ENCODE peak calls at places on chromosome 9, in four cellular contexts. E is fibroblast of mammary gland, U is AG10803, P is body of pancreas. Q is an unnamed sample.

GRCh38 chr9:115033800-115034199 is 84.2 kb downstream of the TNC start:
- DNase-seq in E (no peak), U (no peak), P (no peak), Q (no peak)

GRCh38 chr9:108684288-108685025 is 171.3 kb downstream of the ACTL7B start:
- DNase-seq in E (no peak), U (no peak), P (no peak), Q (no peak)

GRCh38 chr9:108889649-108890067 is 27.6 kb downstream of the ACTL7A start:
- DNase-seq in E (peak; percentile 46), U (peak; percentile 37), P (no peak), Q (peak; percentile 48)

GRCh38 chr9:76900884-76901440 is 5.0 kb downstream of the PRUNE2 start:
- DNase-seq in E (no peak), U (no peak), P (no peak), Q (no peak)

GRCh38 chr9:116271307-116271706 is 117.7 kb downstream of the PAPPA start:
- DNase-seq in E (no peak), U (no peak), P (no peak), Q (peak; percentile 65)

GRCh38 chr9:95081998-95082397 is 235.5 kb downstream of the FANCC start:
- DNase-seq in E (no peak), U (no peak), P (no peak), Q (no peak)

GRCh38 chr9:124353811-124354274 is 61.4 kb downstream of the PSMB7 start:
- DNase-seq in E (peak; percentile 68), U (peak; percentile 85), P (no peak), Q (peak; percentile 21)

GRCh38 chr9:11893331-11893730 is 799.9 kb upstream of the TYRP1 start:
- DNase-seq in E (peak; percentile 63), U (peak; percentile 61), P (no peak), Q (no peak)

GRCh38 chr9:16304301-16304700 is 566.2 kb downstream of the BNC2 start:
- DNase-seq in E (no peak), U (no peak), P (no peak), Q (no peak)

GRCh38 chr9:129079829-129080228 is 1.1 kb upstream of the DOLPP1 start:
- DNase-seq in E (no peak), U (no peak), P (no peak), Q (no peak)
- H3K4me3 ChIP-seq in E (no peak overlapping the region), U (peak overlapping the region; percentile 86), P (no peak overlapping the region), Q (no peak overlapping the region)

DNA sequence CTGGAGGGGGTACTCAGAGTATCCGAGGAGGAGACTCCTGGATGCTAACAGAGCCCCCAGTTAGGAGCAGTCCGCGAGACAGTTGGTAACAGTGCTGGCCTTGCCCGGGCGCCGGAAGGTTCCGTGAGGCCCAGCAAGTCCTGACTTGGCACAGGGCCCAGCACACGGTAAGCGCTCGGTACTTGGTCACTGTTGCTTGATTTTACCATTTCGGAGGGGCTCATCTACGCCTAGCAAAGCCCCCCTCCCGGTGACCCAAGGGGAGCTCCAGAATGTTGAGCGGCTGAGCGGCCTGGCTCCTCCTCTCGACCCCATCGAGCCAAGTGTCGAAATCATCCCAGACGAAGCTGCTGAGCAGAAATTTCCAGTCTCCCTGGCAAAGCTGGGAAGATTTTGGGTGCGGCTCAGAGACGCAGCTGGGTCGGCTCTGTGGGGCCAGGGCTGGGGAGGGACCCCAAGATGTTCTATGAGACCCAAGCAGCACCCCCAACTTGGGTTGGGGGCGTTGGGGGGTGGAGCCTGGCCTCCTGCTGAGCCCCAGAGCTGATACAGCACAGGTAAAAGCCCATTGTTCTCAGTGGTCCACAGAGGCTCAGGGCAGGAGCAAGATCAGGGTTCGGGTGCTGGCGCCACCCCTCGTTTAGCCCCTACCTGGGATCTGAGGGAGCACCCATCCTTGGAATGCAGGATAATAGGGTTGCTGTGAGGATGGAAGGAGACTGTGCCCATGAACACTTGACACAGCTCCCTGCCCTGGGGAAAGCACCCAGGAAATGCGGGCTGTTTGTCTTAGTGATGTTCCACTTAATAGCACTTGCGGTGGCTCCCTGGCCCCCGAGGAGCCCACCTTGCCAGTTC is 137.2 kb downstream of the C9orf50 start:
- DNase-seq in E (peak; percentile 94), U (peak; percentile 91), P (peak; percentile 92), Q (peak; percentile 79)
- H3K4me3 ChIP-seq in E (no peak overlapping the region), U (peak overlapping the region; percentile 52), P (no peak overlapping the region), Q (peak overlapping the region; percentile 15)

DNA sequence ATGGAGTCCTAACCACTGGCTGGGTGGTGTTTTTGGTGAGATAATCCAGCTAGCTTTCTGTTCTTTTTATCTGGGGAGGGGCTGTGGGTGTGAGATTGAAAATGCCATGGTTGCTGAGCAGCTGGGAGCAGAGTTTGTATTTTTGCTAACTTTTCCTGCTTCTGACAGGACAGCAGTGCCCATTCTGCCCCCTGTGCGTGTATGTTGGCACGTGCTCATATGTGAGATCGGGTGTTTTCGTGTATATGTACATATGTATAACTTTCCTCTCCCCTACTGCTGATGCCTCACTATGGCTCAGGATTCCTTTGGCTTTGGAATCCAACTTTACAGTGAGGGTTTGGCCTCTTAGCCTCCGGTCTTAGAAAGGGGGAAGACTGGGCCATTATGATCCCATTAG is 38.3 kb downstream of the RGS3 start:
- DNase-seq in E (no peak), U (no peak), P (no peak), Q (no peak)
- H3K4me3 ChIP-seq in E (no peak overlapping the region), U (no peak overlapping the region), P (no peak overlapping the region), Q (no peak overlapping the region)

GRCh38 chr9:101705135-101705661 is 33.2 kb downstream of the GRIN3A start:
- DNase-seq in E (peak; percentile 19), U (peak; percentile 11), P (peak; percentile 19), Q (peak; percentile 8)
- H3K4me3 ChIP-seq in E (peak overlapping the region; percentile 22), U (peak overlapping the region; percentile 18), P (no peak overlapping the region), Q (no peak overlapping the region)

GRCh38 chr9:130433947-130434262 is 10.9 kb upstream of the ASS1 start:
- DNase-seq in E (no peak), U (no peak), P (no peak), Q (no peak)
- H3K4me3 ChIP-seq in E (no peak overlapping the region), U (no peak overlapping the region), P (no peak overlapping the region), Q (no peak overlapping the region)